ENCODE peak calls at places on chromosomes 2 and 18, in five cellular contexts. Q is kidney, P is tibial artery, I is mucosa of descending colon, L is Caco-2. U is an unnamed sample.
A peak's percentile ranks its signal among the peaks of the same experiment; 100 is the strongest.

GRCh38 chr2:65796259-65796658 is 363.9 kb upstream of the SPRED2 start:
- DNase-seq in I (no peak), L (no peak), P (no peak), Q (no peak), U (peak; percentile 45)

GRCh38 chr2:19623488-19623887 is 265.1 kb upstream of the OSR1 start:
- DNase-seq in L (no peak), I (no peak), P (no peak), Q (no peak), U (no peak)

GRCh38 chr2:201344663-201345366 is 12.3 kb downstream of the FLACC1 start:
- DNase-seq in Q (no peak), L (no peak), I (no peak), P (no peak), U (peak; percentile 15)

GRCh38 chr18:34866739-34867138 is 156.6 kb downstream of the DTNA start:
- DNase-seq in Q (no peak), I (no peak), L (no peak), P (no peak), U (peak; percentile 11)

GRCh38 chr18:45379903-45380302 is 235.4 kb upstream of the SLC14A2 start:
- DNase-seq in Q (no peak), L (no peak), P (no peak), I (no peak), U (no peak)

GRCh38 chr2:168705534-168706470 is 96.6 kb upstream of the NOSTRIN start:
- DNase-seq in Q (no peak), P (no peak), I (peak; percentile 34), L (peak; percentile 79), U (peak; percentile 26)

GRCh38 chr18:23862071-23862470 is 152.5 kb upstream of the TTC39C start:
- DNase-seq in L (no peak), P (no peak), Q (no peak), I (no peak), U (peak; percentile 18)

GRCh38 chr2:233974530-233975071 is 57.4 kb downstream of the TRPM8 start:
- DNase-seq in P (no peak), L (peak; percentile 32), Q (peak; percentile 96), I (no peak), U (peak; percentile 76)

GRCh38 chr18:67938691-67939090 is 422.2 kb upstream of the DSEL start:
- DNase-seq in L (no peak), P (no peak), I (no peak), Q (no peak), U (no peak)

GRCh38 chr18:75209129-75209951 is at the start of gene PTGR3:
- DNase-seq in Q (peak; percentile 95), L (peak; percentile 79), I (peak; percentile 89), P (peak; percentile 92), U (peak; percentile 81)

GRCh38 chr2:128282976-128283810 is 35.5 kb downstream of the HS6ST1 start:
- DNase-seq in Q (peak; percentile 68), P (no peak), I (peak; percentile 27), L (no peak), U (no peak)

GRCh38 chr2:66322481-66322880 is 112.4 kb upstream of the MEIS1 start:
- DNase-seq in L (no peak), P (no peak), I (no peak), Q (no peak), U (peak; percentile 30)

GRCh38 chr2:240512666-240513535 is 44.9 kb downstream of the ANKMY1 start:
- DNase-seq in L (no peak), Q (peak; percentile 66), P (no peak), I (no peak), U (no peak)

GRCh38 chr18:2932247-2933181 is 80.4 kb downstream of the LPIN2 start:
- DNase-seq in Q (no peak), L (no peak), I (no peak), P (no peak), U (peak; percentile 79)
- H3K36me3 ChIP-seq in Q (peaks cover 30% of the 10 kb centered on the region), L (peaks cover 2% of the 10 kb centered on the region), I (no peaks in the 10 kb centered on the region), P (peaks cover 54% of the 10 kb centered on the region), U (peaks cover 20% of the 10 kb centered on the region)

GRCh38 chr2:158459161-158460003 is 2.6 kb downstream of the PKP4 start:
- DNase-seq in L (no peak), P (no peak), Q (no peak), I (no peak), U (peak; percentile 31)
- H3K4me1 ChIP-seq in L (peaks cover 37% of the 10 kb centered on the region), P (no peaks in the 10 kb centered on the region), Q (peaks cover 17% of the 10 kb centered on the region), I (peaks cover 12% of the 10 kb centered on the region), U (peaks cover 44% of the 10 kb centered on the region)

GRCh38 chr2:215521031-215521430 is 85.2 kb upstream of the FN1 start:
- DNase-seq in L (no peak), I (no peak), Q (no peak), P (no peak), U (no peak)
- H3K36me3 ChIP-seq in L (no peaks in the 10 kb centered on the region), I (no peaks in the 10 kb centered on the region), Q (no peaks in the 10 kb centered on the region), P (no peaks in the 10 kb centered on the region), U (no peaks in the 10 kb centered on the region)

DNA sequence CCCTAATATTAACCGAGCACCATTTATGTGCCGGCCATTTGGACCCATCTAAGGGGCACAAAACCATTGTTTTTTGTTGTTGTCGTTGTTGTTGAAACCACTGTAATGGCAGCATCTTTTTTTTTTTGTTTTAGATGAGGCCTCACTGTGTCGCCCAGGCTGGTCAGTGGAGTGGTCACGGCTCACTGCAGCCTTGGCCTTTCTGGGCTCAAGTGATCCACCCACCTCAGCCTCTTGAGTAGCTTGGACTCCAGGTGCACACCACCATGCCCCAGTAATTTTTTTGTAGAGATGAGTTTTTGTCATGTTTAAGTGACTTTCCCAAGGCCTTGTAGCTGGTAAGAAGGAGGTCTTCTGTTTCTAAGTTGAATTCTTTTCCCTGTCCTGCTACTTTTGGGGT is 33.0 kb downstream of the ASAP2 start:
- DNase-seq in I (no peak), Q (no peak), L (no peak), P (no peak), U (no peak)
- H3K4me1 ChIP-seq in I (peaks cover 21% of the 10 kb centered on the region), Q (peaks cover 46% of the 10 kb centered on the region), L (peaks cover 12% of the 10 kb centered on the region), P (no peaks in the 10 kb centered on the region), U (peaks cover 40% of the 10 kb centered on the region)

GRCh38 chr2:45541450-45541849 is 69.6 kb downstream of the SRBD1 start:
- DNase-seq in L (no peak), I (no peak), P (no peak), Q (peak; percentile 32), U (no peak)
- H3K36me3 ChIP-seq in L (peaks cover 10% of the 10 kb centered on the region), I (no peaks in the 10 kb centered on the region), P (peaks cover 36% of the 10 kb centered on the region), Q (peaks cover 12% of the 10 kb centered on the region), U (peaks cover 25% of the 10 kb centered on the region)

GRCh38 chr18:9568186-9568585 is 46.2 kb downstream of the PPP4R1 start:
- DNase-seq in L (no peak), I (no peak), Q (no peak), P (no peak), U (no peak)
- H3K4me1 ChIP-seq in L (no peaks in the 10 kb centered on the region), I (peaks cover 8% of the 10 kb centered on the region), Q (no peaks in the 10 kb centered on the region), P (no peaks in the 10 kb centered on the region), U (no peaks in the 10 kb centered on the region)

GRCh38 chr2:24836706-24837105 is 43.5 kb downstream of the CENPO start:
- DNase-seq in I (peak; percentile 3), Q (peak; percentile 50), L (no peak), P (no peak), U (no peak)
- H3K36me3 ChIP-seq in I (no peaks in the 10 kb centered on the region), Q (no peaks in the 10 kb centered on the region), L (no peaks in the 10 kb centered on the region), P (peaks cover 85% of the 10 kb centered on the region), U (no peaks in the 10 kb centered on the region)

DNA sequence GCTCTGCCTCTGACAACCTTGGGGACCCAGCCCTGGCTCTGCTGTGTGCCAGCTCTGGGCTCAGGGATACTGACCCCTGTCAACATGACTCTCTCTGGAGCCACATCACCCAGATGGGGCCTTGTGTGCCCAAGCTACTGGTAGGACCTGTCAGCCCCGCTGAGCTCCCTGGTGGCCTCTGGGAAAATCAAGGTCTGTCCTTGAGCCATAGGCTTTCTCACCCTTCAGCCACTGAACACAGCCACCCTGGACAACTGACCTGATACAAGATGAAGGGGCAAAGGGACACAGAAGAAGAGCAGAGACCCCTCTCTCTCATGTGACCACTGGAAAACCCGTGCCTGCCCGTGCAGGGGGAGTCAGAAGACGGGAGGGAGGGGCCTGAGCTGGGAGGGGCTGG is 7.8 kb downstream of the CCDC74A start:
- DNase-seq in P (peak; percentile 38), I (no peak), Q (peak; percentile 41), L (no peak), U (no peak)
- H3K4me1 ChIP-seq in P (no peaks in the 10 kb centered on the region), I (no peaks in the 10 kb centered on the region), Q (no peaks in the 10 kb centered on the region), L (no peaks in the 10 kb centered on the region), U (no peaks in the 10 kb centered on the region)

GRCh38 chr18:76889086-76889699 is 66.8 kb downstream of the ZNF236 start:
- DNase-seq in I (no peak), P (no peak), L (no peak), Q (no peak), U (no peak)
- H3K36me3 ChIP-seq in I (no peaks in the 10 kb centered on the region), P (peaks cover 62% of the 10 kb centered on the region), L (no peaks in the 10 kb centered on the region), Q (peaks cover 8% of the 10 kb centered on the region), U (no peaks in the 10 kb centered on the region)

U was measured in A673.